ENCODE peak calls at places on chromosome 21, in six cellular contexts. F is H9, M is IMR-90, I is neuronal stem cell, O is mesenchymal stem cell, K is trophoblast cell. E is an unnamed sample.

GRCh38 chr21:43306911-43307676 is 119.8 kb downstream of the SIK1 start:
- DNase-seq in I (no peak), O (peak), M (peak), K (peak), F (no peak), E (no peak)

GRCh38 chr21:43936186-43936967 is 71.4 kb downstream of the AGPAT3 start:
- DNase-seq in K (no peak), M (no peak), I (no peak), F (no peak), O (no peak), E (no peak)

GRCh38 chr21:15462092-15462491 is 267.7 kb upstream of the USP25 start:
- DNase-seq in K (no peak), M (no peak), O (no peak), F (no peak), I (no peak), E (no peak)

GRCh38 chr21:39048574-39048973 is 134.7 kb downstream of the PSMG1 start:
- DNase-seq in K (peak), M (peak), I (no peak), O (peak), F (no peak), E (no peak)

GRCh38 chr21:31566061-31566460 is 93.4 kb upstream of the SOD1 start:
- DNase-seq in F (no peak), M (no peak), O (no peak), I (no peak), K (no peak), E (no peak)

GRCh38 chr21:31558839-31559367 is 100.6 kb upstream of the SOD1 start:
- DNase-seq in I (peak), F (peak), M (peak), K (peak), O (peak), E (peak)

GRCh38 chr21:29149771-29150425 is 19.5 kb downstream of the MAP3K7CL start:
- DNase-seq in O (peak), M (peak), K (peak), I (no peak), F (no peak), E (no peak)

GRCh38 chr21:31710586-31710985 is 21.3 kb downstream of the SCAF4 start:
- DNase-seq in O (no peak), I (no peak), M (peak), F (no peak), K (peak), E (no peak)

GRCh38 chr21:43195131-43196021 is 26.6 kb downstream of the CRYAA start:
- DNase-seq in F (peak), O (peak), K (no peak), M (no peak), I (no peak), E (no peak)

GRCh38 chr21:31358148-31358547 is 14.1 kb upstream of the TIAM1 start:
- DNase-seq in I (no peak), O (no peak), F (no peak), M (no peak), K (no peak), E (no peak)

GRCh38 chr21:28899744-28900143 is 92.9 kb downstream of the LTN1 start:
- DNase-seq in O (peak), I (no peak), F (no peak), K (no peak), M (peak), E (no peak)

GRCh38 chr21:23401278-23401677 is 2206.0 kb downstream of the MRPL39 start:
- DNase-seq in O (no peak), I (no peak), K (no peak), F (no peak), M (no peak), E (no peak)

GRCh38 chr21:18608226-18608625 is 204.6 kb upstream of the TMPRSS15 start:
- DNase-seq in K (no peak), I (no peak), M (no peak), O (no peak), F (no peak), E (no peak)

GRCh38 chr21:29431680-29432079 is 133.0 kb downstream of the BACH1 start:
- DNase-seq in K (no peak), F (no peak), I (no peak), O (no peak), M (no peak), E (no peak)

GRCh38 chr21:43768868-43769167 is 7.3 kb downstream of the CSTB start:
- DNase-seq in F (no peak), O (no peak), M (no peak), K (no peak), I (no peak), E (no peak)

GRCh38 chr21:27841084-27841483 is 874.2 kb upstream of the ADAMTS5 start:
- DNase-seq in M (no peak), I (no peak), K (no peak), O (no peak), F (no peak), E (no peak)

GRCh38 chr21:43370091-43370658 is 56.8 kb downstream of the SIK1 start:
- DNase-seq in I (no peak), M (peak), K (no peak), F (no peak), O (peak), E (no peak)

GRCh38 chr21:25895565-25896205 is 160.9 kb downstream of the GABPA start:
- DNase-seq in O (peak), K (no peak), F (no peak), I (no peak), M (peak), E (no peak)

GRCh38 chr21:15850645-15851044 is 120.9 kb downstream of the USP25 start:
- DNase-seq in F (no peak), K (no peak), M (peak), I (no peak), O (peak), E (no peak)

GRCh38 chr21:14259669-14260458 is 43.9 kb downstream of the RBM11 start:
- DNase-seq in I (peak), K (peak), O (peak), M (peak), F (no peak), E (no peak)

GRCh38 chr21:31182231-31183129 is 144.2 kb upstream of the KRTAP19-8 start:
- DNase-seq in M (no peak), I (no peak), F (no peak), O (no peak), K (no peak), E (no peak)

GRCh38 chr21:25871566-25871965 is 136.8 kb downstream of the GABPA start:
- DNase-seq in F (peak), K (no peak), I (no peak), M (no peak), O (no peak), E (peak)

GRCh38 chr21:16993416-16994044 is 519.3 kb upstream of the CXADR start:
- DNase-seq in F (no peak), O (no peak), M (peak), I (no peak), K (no peak), E (no peak)

GRCh38 chr21:25750085-25750484 is 15.3 kb downstream of the GABPA start:
- DNase-seq in K (no peak), F (no peak), I (no peak), M (no peak), O (no peak), E (no peak)

DNA sequence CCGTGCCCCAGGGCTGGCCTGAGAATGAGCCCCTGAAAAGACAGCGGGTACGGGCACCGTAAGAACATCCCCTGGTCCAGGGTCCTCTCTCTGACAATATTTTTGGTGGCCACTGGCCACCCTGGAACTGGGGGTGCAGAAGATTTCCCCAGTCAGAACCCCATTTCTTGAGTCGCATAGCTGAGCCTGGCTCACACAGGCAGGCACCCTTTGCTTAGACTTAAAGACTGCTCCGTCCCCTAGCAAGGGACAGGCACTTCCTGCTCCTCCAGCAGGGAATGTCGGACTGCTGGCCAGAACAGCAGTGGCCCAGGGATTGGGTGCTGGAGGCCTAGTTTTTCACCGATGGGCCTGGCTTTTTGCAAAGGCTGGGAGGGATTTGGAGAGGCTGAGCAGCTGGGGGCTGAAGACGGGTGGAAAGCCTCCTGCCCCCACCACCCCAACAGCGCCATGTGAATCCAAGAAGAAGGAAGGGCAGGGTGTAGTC is 4.3 kb downstream of the OLIG2 start:
- DNase-seq in F (peak), K (no peak), M (no peak), O (no peak), I (no peak), E (peak)
- H4K91ac ChIP-seq in F (no peak), K (no peak), M (no peak), O (no peak), I (no peak), E (no peak)

DNA sequence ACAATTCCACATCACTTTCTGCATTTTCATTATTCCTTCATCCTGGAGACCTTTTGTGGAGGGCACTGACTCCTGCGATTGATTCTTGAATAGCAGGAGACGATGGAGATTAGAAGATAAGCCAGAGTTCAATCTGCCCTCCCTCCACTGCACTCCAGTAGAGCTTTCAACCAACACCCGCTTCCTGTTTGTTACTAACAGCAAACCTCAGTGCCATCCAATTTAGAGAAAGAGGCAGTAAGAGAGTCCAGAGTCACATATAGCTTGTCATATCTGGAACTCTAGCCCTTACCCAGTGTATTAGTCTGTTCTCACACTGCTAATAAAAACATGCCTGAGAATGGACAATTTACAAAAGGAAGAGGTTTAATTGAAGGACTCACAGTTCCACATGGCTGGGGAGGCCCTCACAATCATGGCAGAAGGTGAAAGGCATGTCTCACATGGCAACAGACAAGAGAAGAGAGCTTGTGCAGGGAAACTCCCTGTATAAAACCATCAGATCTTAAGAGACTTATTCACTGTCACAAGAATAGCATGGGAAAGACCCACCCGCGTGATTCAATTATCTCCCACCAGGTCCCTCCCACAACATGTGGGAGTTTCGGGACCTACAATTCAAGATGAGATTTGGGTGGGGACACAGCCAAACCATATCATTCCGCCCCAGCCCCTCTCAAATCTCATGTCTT is 55.9 kb downstream of the PCBP3 start:
- DNase-seq in I (no peak), F (no peak), O (no peak), M (no peak), K (no peak), E (no peak)
- H4K91ac ChIP-seq in I (no peak), F (no peak), O (no peak), M (no peak), K (no peak), E (no peak)

GRCh38 chr21:21165063-21165645 is 166.9 kb downstream of the NCAM2 start:
- DNase-seq in O (peak), F (no peak), M (peak), I (no peak), K (no peak), E (no peak)
- H4K91ac ChIP-seq in O (no peak), F (no peak), M (peak), I (no peak), K (no peak), E (no peak)

GRCh38 chr21:41979751-41980369 is 26.0 kb upstream of the C2CD2 start:
- DNase-seq in O (no peak), K (no peak), F (no peak), M (no peak), I (no peak), E (peak)

GRCh38 chr21:41980561-41980960 is 26.7 kb upstream of the C2CD2 start:
- DNase-seq in O (no peak), M (no peak), F (no peak), K (no peak), I (no peak), E (no peak)

GRCh38 chr21:41985662-41986416 is 24.3 kb downstream of the ZBTB21 start:
- DNase-seq in M (no peak), F (no peak), O (no peak), I (no peak), K (no peak), E (no peak)

GRCh38 chr21:41979335-41979734 is 25.5 kb upstream of the C2CD2 start:
- DNase-seq in I (no peak), K (no peak), F (no peak), O (no peak), M (no peak), E (no peak)

GRCh38 chr21:41983229-41983628 is 26.9 kb downstream of the ZBTB21 start:
- DNase-seq in I (no peak), K (no peak), O (no peak), M (no peak), F (no peak), E (no peak)
- H4K91ac ChIP-seq in I (no peak), K (no peak), O (no peak), M (no peak), F (no peak), E (no peak)

DNA sequence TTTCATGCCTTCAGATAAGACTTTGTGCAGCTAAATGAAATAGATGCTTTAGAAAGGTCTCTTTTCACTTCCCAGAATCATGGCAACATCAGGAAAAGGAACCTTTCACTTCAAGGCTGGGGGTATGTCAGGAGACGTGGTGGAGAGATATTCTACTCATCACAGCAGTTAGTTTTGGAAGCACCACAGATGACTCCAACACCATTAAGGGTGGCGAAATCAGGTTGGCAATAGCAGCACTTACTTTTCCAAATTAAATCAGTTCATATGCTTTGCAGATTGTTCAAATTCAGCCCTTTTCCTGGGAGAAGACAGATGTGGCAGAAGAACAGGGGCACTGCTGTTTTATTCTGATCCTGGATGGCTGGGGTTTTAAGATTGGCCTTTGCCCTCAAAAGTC is 79.0 kb downstream of the RUNX1 start:
- DNase-seq in K (no peak), O (no peak), M (no peak), I (no peak), F (no peak), E (no peak)
- H4K91ac ChIP-seq in K (no peak), O (no peak), M (no peak), I (no peak), F (no peak), E (no peak)

GRCh38 chr21:44996983-44997936 is 57.4 kb downstream of the SLX9 start:
- DNase-seq in O (no peak), K (no peak), I (no peak), M (no peak), F (no peak), E (no peak)

GRCh38 chr21:44996501-44996921 is 56.7 kb downstream of the SLX9 start:
- DNase-seq in O (no peak), M (no peak), I (no peak), F (no peak), K (no peak), E (no peak)

GRCh38 chr21:44998621-44999427 is 59.0 kb downstream of the SLX9 start:
- DNase-seq in M (no peak), I (no peak), K (no peak), F (no peak), O (no peak), E (no peak)

GRCh38 chr21:44999428-44999971 is 59.7 kb downstream of the SLX9 start:
- DNase-seq in K (no peak), M (no peak), F (no peak), O (no peak), I (no peak), E (no peak)

DNA sequence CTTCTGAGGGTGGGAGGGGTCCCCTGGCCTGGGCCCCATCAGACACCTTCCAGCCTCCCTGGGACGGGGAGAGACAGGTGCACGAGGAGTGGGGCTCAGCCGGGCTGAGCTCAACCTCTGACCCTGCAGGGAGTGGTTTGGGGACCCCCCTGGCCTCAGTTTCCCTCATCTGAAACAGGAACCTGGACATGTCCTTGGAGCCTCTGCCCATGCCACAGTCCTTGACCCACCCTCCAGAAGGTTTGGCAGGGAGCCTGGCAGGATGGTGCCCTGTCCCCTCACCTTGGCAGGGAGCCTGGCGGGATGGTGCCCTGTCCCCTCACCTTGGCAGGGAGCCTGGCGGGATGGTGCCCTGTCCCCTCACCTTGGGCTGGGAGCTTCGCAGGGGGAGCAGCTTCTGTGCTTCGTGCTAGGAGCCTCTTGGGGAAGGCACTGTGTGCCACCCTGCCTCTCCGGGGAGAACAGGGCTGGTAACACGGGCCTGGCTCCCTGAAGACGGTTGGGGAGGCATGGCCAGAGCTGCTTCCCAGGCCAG is 58.3 kb downstream of the SLX9 start:
- DNase-seq in O (no peak), I (no peak), F (no peak), K (no peak), M (no peak), E (no peak)
- H4K91ac ChIP-seq in O (no peak), I (no peak), F (no peak), K (peak), M (no peak), E (no peak)

GRCh38 chr21:37006243-37006520 is 320 bp upstream of the RIPPLY3 start:
- DNase-seq in K (no peak), F (no peak), O (no peak), I (no peak), M (no peak), E (peak)

GRCh38 chr21:37005548-37006242 is 807 bp upstream of the RIPPLY3 start:
- DNase-seq in F (peak), K (no peak), O (no peak), I (no peak), M (no peak), E (no peak)

GRCh38 chr21:37006521-37007291 is at the start of gene RIPPLY3:
- DNase-seq in I (no peak), O (peak), M (no peak), F (peak), K (no peak), E (no peak)

GRCh38 chr21:37009740-37010341 is 3.3 kb downstream of the RIPPLY3 start:
- DNase-seq in I (peak), K (peak), F (peak), M (peak), O (peak), E (peak)

GRCh38 chr21:37008705-37009104 is 2.2 kb downstream of the RIPPLY3 start:
- DNase-seq in I (no peak), O (no peak), K (no peak), F (no peak), M (no peak), E (no peak)
- H4K91ac ChIP-seq in I (no peak), O (no peak), K (no peak), F (no peak), M (no peak), E (no peak)

DNA sequence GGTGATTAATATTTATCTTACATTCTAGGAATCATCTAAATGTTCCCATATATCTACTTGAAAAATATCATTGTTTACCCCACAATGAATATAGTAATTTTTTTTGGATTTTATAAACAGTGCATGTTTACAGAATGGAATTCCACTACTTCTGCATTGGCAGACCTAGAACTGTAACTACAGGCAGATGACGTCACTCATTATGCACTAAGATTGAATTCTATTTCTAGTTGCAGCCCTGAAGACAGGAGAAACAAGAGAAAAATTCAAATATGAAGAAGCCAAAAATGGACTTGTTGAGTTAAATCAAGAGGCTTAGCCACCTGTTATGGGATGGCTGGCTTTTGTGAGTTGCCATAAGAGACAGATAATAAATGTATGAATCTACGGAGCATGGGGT is 364.7 kb downstream of the PCP4 start:
- DNase-seq in K (no peak), I (no peak), M (no peak), F (no peak), O (no peak), E (no peak)
- H4K91ac ChIP-seq in K (no peak), I (no peak), M (no peak), F (no peak), O (no peak), E (no peak)

E was measured in H1.